ENCODE peak calls at places on chromosomes 4 and X, in nine cellular contexts. J is hepatocyte, Y is right cardiac atrium, B is astrocyte, A is aorta, Z is A549, M is substantia nigra, R is left ventricle myocardium inferior, K is body of pancreas. L is an unnamed sample.

GRCh38 chr4:96649536-96649935 is 809.6 kb downstream of the PDHA2 start:
- DNase-seq in J (no peak), Y (no peak), B (peak), A (no peak), Z (no peak), M (no peak), R (no peak), K (no peak), L (no peak)

GRCh38 chrX:153609917-153610833 is 11.2 kb upstream of the CCNQ start:
- DNase-seq in J (peak), Y (peak), B (peak), A (peak), Z (peak), M (peak), R (peak), K (peak), L (peak)

GRCh38 chrX:39816871-39817731 is 280.7 kb downstream of the BCOR start:
- DNase-seq in J (peak), Y (no peak), B (peak), A (no peak), Z (no peak), M (no peak), R (no peak), K (no peak), L (no peak)

GRCh38 chr4:5785806-5786680 is 75.0 kb downstream of the EVC start:
- DNase-seq in J (peak), Y (no peak), B (peak), A (no peak), Z (peak), M (no peak), R (no peak), K (peak), L (no peak)

GRCh38 chrX:153441981-153442380 is 3.9 kb downstream of the TREX2 start:
- DNase-seq in J (no peak), Y (no peak), B (no peak), A (peak), Z (no peak), M (no peak), R (no peak), K (no peak), L (no peak)

GRCh38 chrX:149631293-149632165 is at the start of gene TMEM185A:
- DNase-seq in J (peak), Y (peak), B (peak), A (peak), Z (peak), M (no peak), R (peak), K (peak), L (peak)

GRCh38 chr4:105909699-105910340 is 14.5 kb downstream of the NPNT start:
- DNase-seq in J (peak), Y (no peak), B (no peak), A (no peak), Z (peak), M (no peak), R (no peak), K (peak), L (peak)

GRCh38 chr4:2934813-2935761 is 28.1 kb downstream of the NOP14 start:
- DNase-seq in J (peak), Y (peak), B (peak), A (peak), Z (peak), M (peak), R (peak), K (peak), L (peak)

GRCh38 chrX:155216940-155217450 is 735 bp downstream of the VBP1 start:
- DNase-seq in J (peak), Y (no peak), B (peak), A (no peak), Z (no peak), M (no peak), R (no peak), K (no peak), L (no peak)

GRCh38 chr4:83231620-83232056 is 53.0 kb downstream of the COQ2 start:
- DNase-seq in J (no peak), Y (no peak), B (no peak), A (no peak), Z (no peak), M (no peak), R (no peak), K (peak), L (no peak)

GRCh38 chr4:43757147-43757546 is 691.5 kb downstream of the KCTD8 start:
- DNase-seq in J (peak), Y (no peak), B (peak), A (no peak), Z (no peak), M (no peak), R (no peak), K (peak), L (no peak)

GRCh38 chr4:125762537-125762936 is 447.8 kb downstream of the FAT4 start:
- DNase-seq in J (no peak), Y (no peak), B (no peak), A (no peak), Z (no peak), M (no peak), R (no peak), K (no peak), L (no peak)

GRCh38 chr4:56653461-56654237 is 27.4 kb downstream of the HOPX start:
- DNase-seq in J (no peak), Y (no peak), B (no peak), A (no peak), Z (no peak), M (no peak), R (no peak), K (no peak), L (peak)

GRCh38 chrX:27917713-27918500 is 63.3 kb downstream of the DCAF8L1 start:
- DNase-seq in J (no peak), Y (no peak), B (no peak), A (no peak), Z (no peak), M (no peak), R (no peak), K (no peak), L (no peak)

GRCh38 chr4:163544407-163545038 is 50.0 kb downstream of the TMA16 start:
- DNase-seq in J (peak), Y (peak), B (peak), A (peak), Z (peak), M (no peak), R (peak), K (peak), L (peak)

GRCh38 chrX:78333521-78333920 is 6.1 kb upstream of the CYSLTR1 start:
- DNase-seq in J (no peak), Y (no peak), B (no peak), A (no peak), Z (no peak), M (no peak), R (no peak), K (no peak), L (no peak)

GRCh38 chr4:101175896-101176676 is 171.2 kb downstream of the PPP3CA start:
- DNase-seq in J (no peak), Y (no peak), B (no peak), A (no peak), Z (no peak), M (no peak), R (no peak), K (peak), L (peak)

GRCh38 chr4:177405508-177405907 is 36.7 kb downstream of the AGA start:
- DNase-seq in J (no peak), Y (no peak), B (peak), A (no peak), Z (no peak), M (no peak), R (no peak), K (no peak), L (no peak)

GRCh38 chr4:996030-996993 is 3.1 kb upstream of the SLC26A1 start:
- DNase-seq in J (peak), Y (peak), B (no peak), A (no peak), Z (no peak), M (no peak), R (no peak), K (no peak), L (no peak)

GRCh38 chrX:14356401-14356800 is 172.9 kb upstream of the GLRA2 start:
- DNase-seq in J (no peak), Y (no peak), B (no peak), A (no peak), Z (no peak), M (no peak), R (no peak), K (no peak), L (no peak)

GRCh38 chrX:95919605-95920004 is 765.0 kb upstream of the DIAPH2 start:
- DNase-seq in J (no peak), Y (no peak), B (no peak), A (no peak), Z (no peak), M (no peak), R (no peak), K (no peak), L (no peak)

GRCh38 chrX:39507617-39508299 is 590.0 kb downstream of the BCOR start:
- DNase-seq in J (no peak), Y (no peak), B (no peak), A (no peak), Z (no peak), M (no peak), R (no peak), K (no peak), L (no peak)

GRCh38 chrX:17039826-17040225 is 93.4 kb downstream of the REPS2 start:
- DNase-seq in J (no peak), Y (no peak), B (peak), A (no peak), Z (no peak), M (no peak), R (no peak), K (no peak), L (no peak)

GRCh38 chr4:39655206-39655605 is 16.5 kb upstream of the SMIM14 start:
- DNase-seq in J (no peak), Y (no peak), B (no peak), A (no peak), Z (no peak), M (no peak), R (no peak), K (no peak), L (no peak)

GRCh38 chr4:183989471-183989870 is 84.4 kb downstream of the STOX2 start:
- DNase-seq in J (peak), Y (no peak), B (peak), A (no peak), Z (no peak), M (no peak), R (no peak), K (no peak), L (no peak)

GRCh38 chr4:46386570-46386969 is 3.4 kb downstream of the GABRA2 start:
- DNase-seq in J (peak), Y (no peak), B (no peak), A (no peak), Z (no peak), M (no peak), R (no peak), K (no peak), L (no peak)

GRCh38 chrX:132612990-132613564 is 124.2 kb upstream of the MBNL3 start:
- DNase-seq in J (peak), Y (peak), B (no peak), A (peak), Z (peak), M (no peak), R (peak), K (peak), L (peak)

GRCh38 chrX:72003811-72004750 is 93.4 kb downstream of the NHSL2 start:
- DNase-seq in J (peak), Y (peak), B (peak), A (peak), Z (peak), M (no peak), R (peak), K (peak), L (no peak)

GRCh38 chrX:46180258-46180687 is 364.9 kb downstream of the ZNF674 start:
- DNase-seq in J (no peak), Y (no peak), B (peak), A (no peak), Z (peak), M (no peak), R (no peak), K (no peak), L (no peak)

GRCh38 chr4:142091085-142091513 is 454.7 kb downstream of the IL15 start:
- DNase-seq in J (no peak), Y (peak), B (peak), A (no peak), Z (peak), M (no peak), R (no peak), K (peak), L (no peak)

GRCh38 chr4:108029321-108029720 is 39.6 kb downstream of the HADH start:
- DNase-seq in J (no peak), Y (no peak), B (no peak), A (no peak), Z (no peak), M (no peak), R (no peak), K (no peak), L (no peak)

GRCh38 chrX:48933757-48934156 is 14.9 kb upstream of the PIM2 start:
- DNase-seq in J (no peak), Y (no peak), B (no peak), A (no peak), Z (no peak), M (no peak), R (no peak), K (no peak), L (no peak)

GRCh38 chr4:156111706-156112105 is 158.0 kb upstream of the CTSO start:
- DNase-seq in J (no peak), Y (no peak), B (no peak), A (no peak), Z (no peak), M (no peak), R (no peak), K (no peak), L (no peak)

GRCh38 chrX:31323658-31324057 is 251.8 kb upstream of the FTHL17 start:
- DNase-seq in J (no peak), Y (no peak), B (no peak), A (no peak), Z (no peak), M (no peak), R (no peak), K (no peak), L (no peak)

GRCh38 chr4:129526812-129527211 is 430.9 kb downstream of the C4orf33 start:
- DNase-seq in J (no peak), Y (no peak), B (no peak), A (no peak), Z (peak), M (no peak), R (no peak), K (no peak), L (no peak)

GRCh38 chr4:168666531-168666930 is 169.7 kb downstream of the PALLD start:
- DNase-seq in J (no peak), Y (no peak), B (peak), A (no peak), Z (no peak), M (no peak), R (no peak), K (no peak), L (no peak)

GRCh38 chrX:26925088-26925487 is 538.1 kb downstream of the PPP4R3C start:
- DNase-seq in J (no peak), Y (no peak), B (no peak), A (no peak), Z (no peak), M (no peak), R (no peak), K (no peak), L (no peak)

GRCh38 chr4:108342325-108342986 is 173.7 kb upstream of the LEF1 start:
- DNase-seq in J (no peak), Y (no peak), B (no peak), A (no peak), Z (no peak), M (no peak), R (no peak), K (no peak), L (no peak)

GRCh38 chrX:32118832-32119231 is 1047.0 kb upstream of the FTHL17 start:
- DNase-seq in J (no peak), Y (no peak), B (no peak), A (no peak), Z (no peak), M (no peak), R (no peak), K (no peak), L (no peak)

GRCh38 chr4:128241981-128242380 is 45.6 kb downstream of the PGRMC2 start:
- DNase-seq in J (no peak), Y (no peak), B (no peak), A (no peak), Z (no peak), M (no peak), R (no peak), K (no peak), L (no peak)

GRCh38 chr4:128241019-128241418 is 46.6 kb downstream of the PGRMC2 start:
- DNase-seq in J (no peak), Y (no peak), B (no peak), A (no peak), Z (no peak), M (no peak), R (no peak), K (no peak), L (no peak)

GRCh38 chr4:128241425-128241913 is 46.1 kb downstream of the PGRMC2 start:
- DNase-seq in J (peak), Y (no peak), B (peak), A (no peak), Z (peak), M (no peak), R (no peak), K (no peak), L (no peak)

GRCh38 chr4:128244379-128244778 is 43.2 kb downstream of the PGRMC2 start:
- DNase-seq in J (no peak), Y (no peak), B (peak), A (no peak), Z (no peak), M (no peak), R (no peak), K (no peak), L (no peak)

GRCh38 chr4:128242601-128243000 is 45.0 kb downstream of the PGRMC2 start:
- DNase-seq in J (no peak), Y (no peak), B (no peak), A (no peak), Z (no peak), M (no peak), R (no peak), K (no peak), L (no peak)
- H3K27ac ChIP-seq in J (no peak), Y (no peak), B (peak), A (no peak), Z (peak), M (no peak), R (no peak), K (no peak), L (no peak)

DNA sequence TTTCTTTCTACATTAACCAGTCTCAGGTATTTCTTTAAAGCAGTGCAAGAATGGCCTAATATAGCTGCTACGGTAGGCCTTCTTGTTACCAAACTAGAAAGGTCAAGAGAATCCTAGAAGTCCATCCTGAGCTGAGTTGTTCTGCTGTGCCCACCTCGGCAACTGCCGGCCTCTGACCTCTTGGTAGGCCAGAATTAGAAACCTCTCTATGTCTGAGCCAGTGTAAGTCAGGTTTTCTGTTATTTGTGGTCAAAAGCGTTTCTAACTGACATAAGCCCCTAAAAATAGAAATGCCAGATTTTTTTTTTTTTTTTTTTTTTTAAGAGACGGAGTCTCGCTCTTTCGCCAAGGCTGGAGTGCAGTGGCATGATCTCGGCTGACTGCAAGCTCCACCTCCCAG is 43.1 kb downstream of the SOWAHB start:
- DNase-seq in J (no peak), Y (no peak), B (no peak), A (no peak), Z (no peak), M (no peak), R (no peak), K (no peak), L (no peak)
- H3K27ac ChIP-seq in J (peak), Y (no peak), B (no peak), A (peak), Z (no peak), M (no peak), R (no peak), K (no peak), L (no peak)

GRCh38 chr4:86461849-86462248 is 102.0 kb upstream of the MAPK10 start:
- DNase-seq in J (no peak), Y (no peak), B (no peak), A (peak), Z (no peak), M (no peak), R (no peak), K (no peak), L (no peak)
- H3K27ac ChIP-seq in J (no peak), Y (no peak), B (no peak), A (no peak), Z (no peak), M (no peak), R (no peak), K (no peak), L (no peak)

DNA sequence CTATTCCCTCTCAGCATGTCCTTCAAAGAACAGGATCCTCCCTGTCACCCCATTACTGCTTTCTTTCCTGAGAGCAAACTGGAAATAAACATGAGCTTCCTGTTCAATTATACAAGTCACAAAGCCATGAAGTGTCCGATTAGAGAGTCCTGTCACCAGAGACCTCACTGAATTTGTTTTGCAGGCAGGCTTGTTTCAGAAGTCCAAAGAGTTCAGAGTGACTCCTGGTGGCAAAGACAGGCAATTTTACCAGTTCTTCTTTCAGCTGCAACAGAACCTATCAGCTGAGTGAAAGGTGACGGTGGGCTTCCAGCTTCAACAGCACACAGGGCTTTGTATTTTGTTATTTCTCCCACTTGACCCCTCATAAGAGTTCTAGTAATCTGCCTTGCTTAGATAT is 6.4 kb downstream of the ELK1 start:
- DNase-seq in J (no peak), Y (no peak), B (no peak), A (no peak), Z (peak), M (no peak), R (no peak), K (no peak), L (no peak)
- H3K27ac ChIP-seq in J (no peak), Y (peak), B (no peak), A (no peak), Z (no peak), M (no peak), R (peak), K (no peak), L (no peak)

GRCh38 chr4:89307446-89308160 is at the start of gene GPRIN3:
- DNase-seq in J (peak), Y (peak), B (peak), A (peak), Z (peak), M (no peak), R (peak), K (peak), L (peak)

GRCh38 chr4:89307185-89307445 is 485 bp downstream of the GPRIN3 start:
- DNase-seq in J (no peak), Y (no peak), B (no peak), A (no peak), Z (no peak), M (no peak), R (no peak), K (no peak), L (no peak)

GRCh38 chr4:89308161-89308500 is 531 bp upstream of the GPRIN3 start:
- DNase-seq in J (no peak), Y (no peak), B (no peak), A (no peak), Z (no peak), M (no peak), R (no peak), K (no peak), L (no peak)

GRCh38 chr4:89305712-89306437 is 1.7 kb downstream of the GPRIN3 start:
- DNase-seq in J (peak), Y (no peak), B (peak), A (no peak), Z (peak), M (no peak), R (no peak), K (peak), L (no peak)

GRCh38 chr4:89306486-89307184 is 965 bp downstream of the GPRIN3 start:
- DNase-seq in J (no peak), Y (no peak), B (no peak), A (no peak), Z (peak), M (no peak), R (no peak), K (no peak), L (no peak)
- H3K27ac ChIP-seq in J (peak), Y (peak), B (no peak), A (no peak), Z (peak), M (peak), R (peak), K (peak), L (peak)

DNA sequence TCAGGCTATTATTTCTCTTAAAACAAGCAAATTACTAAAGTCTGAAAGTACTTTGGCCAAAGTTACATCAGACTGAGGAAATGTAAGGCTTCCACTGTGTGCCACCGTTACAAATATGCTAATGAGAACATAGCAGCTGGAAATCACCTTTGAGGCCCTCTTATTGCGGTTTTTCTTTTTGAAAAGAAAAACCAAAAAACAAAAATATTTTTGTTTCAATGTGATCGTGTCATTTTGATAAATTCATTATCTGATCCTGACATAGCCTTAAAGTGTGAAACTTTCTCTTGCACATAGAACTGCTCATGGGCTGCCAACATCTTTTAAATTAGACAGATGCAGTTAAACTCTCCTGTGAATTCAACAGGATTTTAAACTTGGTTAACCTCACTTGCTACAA is 2.8 kb upstream of the TIFA start:
- DNase-seq in J (no peak), Y (no peak), B (no peak), A (no peak), Z (no peak), M (no peak), R (no peak), K (no peak), L (no peak)
- H3K27ac ChIP-seq in J (no peak), Y (no peak), B (no peak), A (no peak), Z (no peak), M (no peak), R (no peak), K (no peak), L (no peak)